ENCODE peak calls at places on chromosomes 12 and 14, in five cellular contexts. Q, Z, T, V and N are unnamed samples.

GRCh38 chr14:95533391-95533821 is 1.4 kb upstream of the GLRX5 start:
- DNase-seq in T (no peak), Q (no peak), V (peak; percentile 45), Z (no peak), N (peak; percentile 78)

GRCh38 chr12:124428136-124428791 is 133.4 kb downstream of the RFLNA start:
- DNase-seq in Q (no peak), V (peak; percentile 82), T (peak; percentile 65), Z (no peak), N (no peak)

GRCh38 chr12:131675126-131676080 is 35.5 kb upstream of the SFSWAP start:
- DNase-seq in V (no peak), Q (no peak), T (no peak), Z (no peak), N (no peak)

GRCh38 chr14:20697273-20698017 is 8.9 kb downstream of the ANG start:
- DNase-seq in Q (peak; percentile 65), V (peak; percentile 67), T (peak; percentile 37), Z (peak; percentile 85), N (peak; percentile 92)

GRCh38 chr12:99455350-99456037 is 192.1 kb upstream of the GARIN6 start:
- DNase-seq in V (peak; percentile 1), Q (no peak), Z (no peak), T (peak; percentile 81), N (no peak)

GRCh38 chr12:95102916-95103671 is 29.7 kb upstream of the NR2C1 start:
- DNase-seq in T (no peak), Q (no peak), Z (no peak), V (peak; percentile 89), N (peak; percentile 98)

GRCh38 chr14:56205906-56206305 is 87.7 kb downstream of the PELI2 start:
- DNase-seq in Z (no peak), Q (no peak), V (no peak), T (no peak), N (no peak)

GRCh38 chr14:35331605-35332516 is 39.7 kb downstream of the PSMA6 start:
- DNase-seq in Q (no peak), T (no peak), V (no peak), Z (no peak), N (peak; percentile 52)

GRCh38 chr14:76168531-76168930 is 16.8 kb downstream of the GPATCH2L start:
- DNase-seq in T (no peak), V (no peak), Z (no peak), Q (no peak), N (peak; percentile 54)

GRCh38 chr14:102923201-102923919 is 897 bp downstream of the AMN start:
- DNase-seq in Q (no peak), Z (no peak), T (no peak), V (no peak), N (no peak)

GRCh38 chr14:91369628-91370445 is 47.8 kb downstream of the CCDC88C start:
- DNase-seq in V (no peak), Q (no peak), Z (no peak), T (no peak), N (no peak)

GRCh38 chr12:43807361-43807760 is 1.2 kb upstream of the TWF1 start:
- DNase-seq in Q (no peak), Z (no peak), V (no peak), T (no peak), N (no peak)

GRCh38 chr12:6294533-6295186 is 15.8 kb upstream of the PLEKHG6 start:
- DNase-seq in T (no peak), Z (no peak), V (no peak), Q (no peak), N (no peak)

GRCh38 chr14:56580317-56580711 is 716 bp downstream of the TMEM260 start:
- DNase-seq in Z (no peak), Q (no peak), T (no peak), V (no peak), N (no peak)

GRCh38 chr12:52059582-52060497 is 8.6 kb downstream of the NR4A1 start:
- DNase-seq in Z (no peak), Q (no peak), V (no peak), T (no peak), N (no peak)